ENCODE peak calls at places on chromosome 4, in ten cellular contexts. G is WERI-Rb-1, R is fibroblast of pulmonary artery, B is neural crest cell, V is psoas muscle, J is cardiac fibroblast, Z is ovary, F is GM23338, S is fibroblast of mammary gland, P is endodermal cell. O is an unnamed sample.

GRCh38 chr4:5036239-5036638 is 15.0 kb upstream of the STK32B start:
- DNase-seq in F (no peak), Z (no peak), B (no peak), V (no peak), P (no peak), G (no peak), S (peak; percentile 75), R (peak; percentile 52), J (peak; percentile 31), O (no peak)

GRCh38 chr4:114383721-114384120 is 214.9 kb upstream of the UGT8 start:
- DNase-seq in F (no peak), P (no peak), S (peak; percentile 91), J (peak; percentile 88), V (no peak), G (no peak), Z (no peak), R (peak; percentile 76), B (no peak), O (no peak)

GRCh38 chr4:168221298-168221697 is 97.3 kb downstream of the DDX60 start:
- DNase-seq in V (no peak), Z (no peak), B (no peak), P (no peak), S (peak; percentile 87), G (no peak), J (peak; percentile 90), R (peak; percentile 88), F (no peak), O (no peak)

GRCh38 chr4:151730003-151730559 is 30.7 kb downstream of the GATB start:
- DNase-seq in F (peak; percentile 46), Z (no peak), B (no peak), P (peak; percentile 72), J (no peak), G (peak; percentile 58), S (peak; percentile 77), R (no peak), V (no peak), O (no peak)

GRCh38 chr4:185282968-185283367 is 73.6 kb downstream of the SNX25 start:
- DNase-seq in F (peak; percentile 37), V (no peak), G (peak; percentile 48), S (peak; percentile 61), Z (no peak), B (no peak), R (no peak), J (peak; percentile 21), P (peak; percentile 57), O (no peak)

GRCh38 chr4:109067509-109068205 is 234.8 kb downstream of the COL25A1 start:
- DNase-seq in S (peak; percentile 75), V (no peak), R (peak; percentile 64), B (no peak), Z (peak; percentile 24), F (no peak), G (no peak), P (no peak), J (peak; percentile 65), O (no peak)

GRCh38 chr4:31917334-31917733 is 1197.2 kb downstream of the PCDH7 start:
- DNase-seq in R (no peak), S (no peak), F (no peak), Z (no peak), P (no peak), V (no peak), B (no peak), G (no peak), J (no peak), O (no peak)

GRCh38 chr4:41693629-41694028 is 54.9 kb downstream of the PHOX2B start:
- DNase-seq in Z (no peak), F (peak; percentile 55), B (no peak), R (peak; percentile 53), V (no peak), S (peak; percentile 39), P (no peak), J (peak; percentile 60), G (no peak), O (no peak)

GRCh38 chr4:5452156-5452555 is 256.2 kb downstream of the EVC2 start:
- DNase-seq in Z (no peak), J (no peak), G (no peak), P (peak; percentile 33), V (no peak), S (no peak), R (no peak), F (no peak), B (no peak), O (no peak)

GRCh38 chr4:112926826-112927225 is 122.6 kb upstream of the ANK2 start:
- DNase-seq in F (no peak), G (no peak), S (no peak), J (no peak), Z (no peak), B (no peak), R (no peak), P (no peak), V (no peak), O (no peak)

GRCh38 chr4:94304365-94304971 is 38.2 kb downstream of the HPGDS start:
- DNase-seq in G (no peak), R (peak; percentile 73), S (peak; percentile 45), Z (no peak), P (no peak), V (no peak), F (peak; percentile 52), J (peak; percentile 71), B (peak; percentile 14), O (peak; percentile 15)

GRCh38 chr4:176988226-176988625 is 195.5 kb upstream of the VEGFC start:
- DNase-seq in P (no peak), B (no peak), G (no peak), F (no peak), J (peak; percentile 97), Z (no peak), V (no peak), S (peak; percentile 98), R (peak; percentile 93), O (no peak)

GRCh38 chr4:53321151-53321987 is 44.5 kb downstream of the SCFD2 start:
- DNase-seq in F (peak; percentile 4), P (no peak), J (peak; percentile 89), S (peak; percentile 89), B (no peak), G (no peak), V (no peak), R (peak; percentile 83), Z (no peak), O (no peak)

GRCh38 chr4:156723951-156724668 is 247.5 kb downstream of the PDGFC start:
- DNase-seq in B (no peak), J (no peak), V (no peak), G (no peak), Z (no peak), R (no peak), P (no peak), S (no peak), F (no peak), O (no peak)

GRCh38 chr4:123836919-123837605 is 440.5 kb downstream of the SPRY1 start:
- DNase-seq in S (peak; percentile 54), G (no peak), P (no peak), V (no peak), B (no peak), J (peak; percentile 63), Z (no peak), R (no peak), F (no peak), O (no peak)

DNA sequence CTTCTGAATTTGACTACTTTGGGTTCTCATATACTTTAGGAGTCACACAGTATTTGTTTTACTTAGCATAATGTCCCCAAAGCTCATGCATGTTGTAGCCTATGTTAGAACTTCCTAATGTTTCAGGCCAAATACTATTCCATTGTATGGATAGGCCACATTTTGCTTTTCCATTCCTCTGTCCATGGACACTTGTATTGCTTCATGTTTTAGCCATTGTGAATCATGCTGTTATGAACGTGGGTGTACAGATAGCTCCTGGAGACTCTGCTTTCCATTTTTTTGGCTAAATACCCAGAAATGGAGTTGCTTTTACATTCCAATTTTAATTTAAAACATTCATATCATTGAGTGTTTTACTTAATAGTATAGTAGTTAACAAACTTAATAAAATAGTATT is 54.5 kb downstream of the HTT start:
- DNase-seq in R (peak; percentile 71), Z (no peak), S (peak; percentile 71), P (no peak), B (no peak), V (no peak), F (no peak), G (no peak), J (peak; percentile 53), O (no peak)
- TF ChIP-seq CTCF in R (no peak), Z (no peak), S (no peak), P (no peak), B (no peak), V (no peak), F (no peak), G (no peak), J (no peak), O (no peak)

DNA sequence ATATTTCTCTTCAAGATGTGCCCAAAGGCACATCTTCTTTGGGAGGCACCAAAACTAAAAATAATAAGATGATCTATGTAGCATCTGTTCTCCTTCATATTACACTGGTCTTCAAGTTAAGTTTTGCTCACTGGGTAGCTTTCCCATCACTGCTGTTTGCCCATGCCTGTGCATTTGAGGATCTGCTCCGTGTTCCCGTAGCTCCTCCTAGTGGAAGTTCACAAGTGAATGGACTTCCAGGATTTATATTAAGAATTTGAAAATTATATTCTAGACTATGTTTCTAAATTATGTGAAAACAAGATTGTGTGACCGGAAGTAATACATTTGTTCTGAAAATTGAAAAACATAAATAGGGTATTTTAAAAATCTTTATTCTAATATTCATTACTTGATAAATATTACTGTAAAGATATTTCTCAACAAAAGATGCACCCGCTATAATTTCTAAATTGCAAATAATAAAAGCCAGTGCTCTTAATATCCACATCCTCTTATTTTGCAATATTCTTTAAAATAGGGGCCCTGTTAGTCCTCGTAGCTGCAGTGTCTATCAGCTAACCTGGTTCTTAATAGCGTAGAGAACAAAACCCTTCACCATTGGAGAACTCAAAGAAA is 147.7 kb downstream of the RBM46 start:
- DNase-seq in P (peak; percentile 72), F (peak; percentile 65), J (peak; percentile 73), B (no peak), Z (no peak), V (no peak), G (peak; percentile 42), S (peak; percentile 77), R (peak; percentile 71), O (no peak)
- TF ChIP-seq CTCF in P (peak; percentile 85), F (peak; percentile 86), J (peak; percentile 52), B (peak; percentile 67), Z (no peak), V (no peak), G (peak; percentile 63), S (peak; percentile 78), R (peak; percentile 60), O (no peak)

GRCh38 chr4:150259861-150260567 is 181.8 kb downstream of the DCLK2 start:
- DNase-seq in F (no peak), P (no peak), G (no peak), R (no peak), V (no peak), Z (no peak), B (no peak), J (no peak), S (no peak), O (no peak)
- TF ChIP-seq CTCF in F (peak; percentile 31), P (peak; percentile 62), G (no peak), R (no peak), V (no peak), Z (no peak), B (no peak), J (no peak), S (no peak), O (no peak)

DNA sequence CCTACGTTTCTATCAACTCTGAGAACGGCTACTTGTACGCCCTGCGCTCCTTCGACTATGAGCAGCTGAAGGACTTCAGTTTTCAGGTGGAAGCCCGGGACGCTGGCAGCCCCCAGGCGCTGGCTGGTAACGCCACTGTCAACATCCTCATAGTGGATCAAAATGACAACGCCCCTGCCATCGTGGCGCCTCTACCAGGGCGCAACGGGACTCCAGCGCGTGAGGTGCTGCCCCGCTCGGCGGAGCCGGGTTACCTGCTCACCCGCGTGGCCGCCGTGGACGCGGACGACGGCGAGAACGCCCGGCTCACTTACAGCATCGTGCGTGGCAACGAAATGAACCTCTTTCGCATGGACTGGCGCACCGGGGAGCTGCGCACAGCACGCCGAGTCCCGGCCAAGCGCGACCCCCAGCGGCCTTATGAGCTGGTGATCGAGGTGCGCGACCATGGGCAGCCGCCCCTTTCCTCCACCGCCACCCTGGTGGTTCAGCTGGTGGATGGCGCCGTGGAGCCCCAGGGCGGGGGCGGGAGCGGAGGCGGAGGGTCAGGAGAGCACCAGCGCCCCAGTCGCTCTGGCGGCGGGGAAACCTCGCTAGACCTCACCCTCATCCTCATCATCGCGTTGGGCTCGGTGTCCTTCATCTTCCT is 2.7 kb downstream of the PCDH10 start:
- DNase-seq in F (peak; percentile 75), S (no peak), B (peak; percentile 39), Z (peak; percentile 38), P (peak; percentile 87), J (no peak), V (peak; percentile 36), R (peak; percentile 52), G (peak; percentile 69), O (peak; percentile 15)
- TF ChIP-seq CTCF in F (peak; percentile 48), S (no peak), B (peak; percentile 61), Z (no peak), P (peak; percentile 81), J (no peak), V (no peak), R (no peak), G (peak; percentile 85), O (no peak)

O was measured in GM10248.